ENCODE peak calls at places on chromosomes 2 and 18, in seven cellular contexts. J is stimulated activated CD8-positive, alpha-beta memory T cell treated with anti-CD3 and anti-CD28 coated beads, Interleukin-2, amount 100 ng/mL, for 1 hour; M is T-helper 2 cell; K is AG09309; S is progenitor cell of endocrine pancreas; A is activated CD4-positive, alpha-beta T cell treated with anti-CD3 and anti-CD28 coated beads, Interleukin-2, amount 50 U/mL, for 48 hours; X is Ammon's horn. C is an unnamed sample.

GRCh38 chr18:64405161-64405560 is 256.3 kb upstream of the LINC00305 start:
- DNase-seq in J (no peak), M (no peak), K (no peak), S (no peak), A (no peak), X (no peak), C (no peak)

GRCh38 chr18:66872277-66872676 is 268.4 kb upstream of the CDH19 start:
- DNase-seq in J (no peak), M (no peak), K (no peak), S (no peak), A (no peak), X (peak; percentile 24), C (no peak)

GRCh38 chr2:64748147-64748546 is 94.4 kb upstream of the SERTAD2 start:
- DNase-seq in J (no peak), M (no peak), K (no peak), S (no peak), A (no peak), X (no peak), C (no peak)

GRCh38 chr2:222753251-222753824 is 81.9 kb downstream of the MOGAT1 start:
- DNase-seq in J (no peak), M (no peak), K (no peak), S (no peak), A (no peak), X (no peak), C (peak; percentile 35)

GRCh38 chr2:144230452-144231085 is 289.4 kb downstream of the ZEB2 start:
- DNase-seq in J (no peak), M (no peak), K (peak; percentile 59), S (no peak), A (no peak), X (no peak), C (no peak)

GRCh38 chr2:194545978-194546377 is 1111.0 kb upstream of the SLC39A10 start:
- DNase-seq in J (no peak), M (peak; percentile 0), K (no peak), S (no peak), A (no peak), X (no peak), C (no peak)

GRCh38 chr2:188303363-188304031 is 11.8 kb downstream of the GULP1 start:
- DNase-seq in J (no peak), M (no peak), K (no peak), S (no peak), A (no peak), X (no peak), C (no peak)

GRCh38 chr2:38376346-38376682 is 759 bp downstream of the ATL2 start:
- DNase-seq in J (peak; percentile 18), M (peak; percentile 84), K (no peak), S (no peak), A (peak; percentile 54), X (peak; percentile 75), C (no peak)

GRCh38 chr2:160253440-160254296 is 53.6 kb upstream of the ITGB6 start:
- DNase-seq in J (no peak), M (no peak), K (no peak), S (no peak), A (no peak), X (no peak), C (no peak)